ENCODE peak calls at places on chromosomes 3 and 15, in four cellular contexts. I, M, W and D are unnamed samples. For H3K4me1, the result is how much of the 10 kb centered on the place peaks cover.

GRCh38 chr3:48518069-48518468 is 14.1 kb upstream of the SHISA5 start:
- DNase-seq in I (no peak), M (no peak), W (no peak), D (no peak)

GRCh38 chr15:68382286-68383007 is 49.5 kb downstream of the ITGA11 start:
- DNase-seq in I (no peak), M (no peak), W (no peak), D (no peak)

GRCh38 chr15:67164811-67165652 is 89.4 kb downstream of the AAGAB start:
- DNase-seq in I (no peak), M (no peak), W (peak), D (no peak)

GRCh38 chr3:40044487-40044886 is 235.1 kb downstream of the MYRIP start:
- DNase-seq in I (no peak), M (no peak), W (no peak), D (no peak)

GRCh38 chr3:148309390-148310035 is 388.2 kb upstream of the AGTR1 start:
- DNase-seq in I (peak), M (no peak), W (no peak), D (peak)

GRCh38 chr3:119637679-119638525 is 22.5 kb downstream of the POPDC2 start:
- DNase-seq in I (no peak), M (no peak), W (no peak), D (no peak)

GRCh38 chr3:195001961-195002861 is 268.7 kb downstream of the XXYLT1 start:
- DNase-seq in I (peak), M (peak), W (peak), D (no peak)

GRCh38 chr3:147419062-147419701 is 10.0 kb downstream of the ZIC1 start:
- DNase-seq in I (no peak), M (no peak), W (no peak), D (no peak)

GRCh38 chr3:188326968-188327367 is 173.0 kb downstream of the LPP start:
- DNase-seq in I (no peak), M (no peak), W (no peak), D (no peak)

GRCh38 chr3:131705558-131706051 is 202.8 kb upstream of the MRPL3 start:
- DNase-seq in I (no peak), M (no peak), W (no peak), D (no peak)

GRCh38 chr3:12049675-12050074 is 45.5 kb downstream of the SYN2 start:
- DNase-seq in I (no peak), M (no peak), W (no peak), D (no peak)

GRCh38 chr15:74383695-74384565 is 16.5 kb upstream of the CYP11A1 start:
- DNase-seq in I (no peak), M (peak), W (no peak), D (no peak)

GRCh38 chr3:16455001-16455400 is 58.5 kb downstream of the RFTN1 start:
- DNase-seq in I (no peak), M (no peak), W (peak), D (no peak)

GRCh38 chr3:51675201-51675611 is 4.2 kb downstream of the TEX264 start:
- DNase-seq in I (no peak), M (no peak), W (peak), D (no peak)

GRCh38 chr3:183515968-183516851 is 39.3 kb downstream of the KLHL6 start:
- DNase-seq in I (no peak), M (peak), W (no peak), D (no peak)

GRCh38 chr3:54931182-54931581 is 3.3 kb upstream of the LRTM1 start:
- DNase-seq in I (no peak), M (no peak), W (no peak), D (no peak)

GRCh38 chr3:165903885-165904284 is 66.7 kb upstream of the BCHE start:
- DNase-seq in I (no peak), M (no peak), W (no peak), D (no peak)

GRCh38 chr3:178028933-178029332 is 507.3 kb upstream of the KCNMB2 start:
- DNase-seq in I (no peak), M (no peak), W (no peak), D (no peak)

GRCh38 chr15:59111267-59111666 is 6.3 kb downstream of the CCNB2 start:
- DNase-seq in I (no peak), M (no peak), W (no peak), D (no peak)

GRCh38 chr3:178703268-178703975 is 167.2 kb downstream of the KCNMB2 start:
- DNase-seq in I (no peak), M (no peak), W (no peak), D (no peak)

GRCh38 chr3:57199895-57200297 is at the start of gene HESX1:
- DNase-seq in I (no peak), M (no peak), W (no peak), D (peak)

GRCh38 chr15:57924536-57924935 is 141.0 kb downstream of the ALDH1A2 start:
- DNase-seq in I (no peak), M (no peak), W (no peak), D (no peak)

GRCh38 chr3:121998030-121998580 is 23.9 kb downstream of the ILDR1 start:
- DNase-seq in I (no peak), M (no peak), W (no peak), D (no peak)

GRCh38 chr15:41790756-41791546 is 16.7 kb downstream of the MAPKBP1 start:
- DNase-seq in I (peak), M (no peak), W (peak), D (no peak)

GRCh38 chr3:192901435-192901834 is 16.2 kb downstream of the MB21D2 start:
- DNase-seq in I (no peak), M (no peak), W (no peak), D (no peak)

GRCh38 chr15:66298803-66299251 is 5.5 kb downstream of the DIS3L start:
- DNase-seq in I (no peak), M (no peak), W (no peak), D (no peak)

GRCh38 chr3:69743975-69744374 is 4.7 kb downstream of the MITF start:
- DNase-seq in I (no peak), M (no peak), W (no peak), D (no peak)

GRCh38 chr3:69744507-69744906 is 5.2 kb downstream of the MITF start:
- DNase-seq in I (no peak), M (no peak), W (no peak), D (no peak)

GRCh38 chr3:69745503-69745902 is 6.2 kb downstream of the MITF start:
- DNase-seq in I (no peak), M (no peak), W (no peak), D (no peak)

GRCh38 chr3:69747511-69748248 is 8.4 kb downstream of the MITF start:
- DNase-seq in I (no peak), M (no peak), W (no peak), D (no peak)

DNA sequence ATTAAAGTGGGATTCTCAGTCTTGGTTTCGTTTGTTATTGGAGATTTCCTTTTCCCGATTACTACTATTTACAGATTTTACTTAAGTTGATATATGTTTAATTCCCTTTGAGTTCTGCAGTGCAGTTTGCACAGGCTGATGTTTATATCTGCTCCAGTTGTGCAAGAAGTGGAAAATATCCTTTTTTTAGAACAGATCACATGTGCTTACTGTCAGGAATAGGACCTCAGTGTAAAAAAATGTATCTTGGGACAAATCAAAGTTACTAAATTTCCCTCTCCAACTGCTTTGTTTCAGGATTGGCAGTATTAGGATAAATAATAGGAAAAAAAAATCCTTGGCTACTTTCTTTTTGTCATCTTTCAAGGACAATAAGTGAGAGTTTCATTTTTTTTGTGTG is 6.9 kb downstream of the MITF start:
- DNase-seq in I (no peak), M (no peak), W (no peak), D (no peak)
- H3K4me1 ChIP-seq in I (under half), M (under half), W (half or more), D (under half)

GRCh38 chr3:10437272-10437994 is 68.0 kb downstream of the ATP2B2 start:
- DNase-seq in I (no peak), M (peak), W (no peak), D (no peak)
- H3K27ac ChIP-seq in I (no peak), M (no peak), W (no peak), D (no peak)

GRCh38 chr3:135556184-135556583 is 409.3 kb upstream of the PPP2R3A start:
- DNase-seq in I (no peak), M (no peak), W (no peak), D (no peak)

GRCh38 chr3:135560847-135561246 is 404.7 kb upstream of the PPP2R3A start:
- DNase-seq in I (no peak), M (no peak), W (no peak), D (no peak)

GRCh38 chr3:135558906-135559305 is 406.6 kb upstream of the PPP2R3A start:
- DNase-seq in I (no peak), M (no peak), W (no peak), D (no peak)

GRCh38 chr3:135558150-135558549 is 407.4 kb upstream of the PPP2R3A start:
- DNase-seq in I (no peak), M (no peak), W (no peak), D (no peak)

DNA sequence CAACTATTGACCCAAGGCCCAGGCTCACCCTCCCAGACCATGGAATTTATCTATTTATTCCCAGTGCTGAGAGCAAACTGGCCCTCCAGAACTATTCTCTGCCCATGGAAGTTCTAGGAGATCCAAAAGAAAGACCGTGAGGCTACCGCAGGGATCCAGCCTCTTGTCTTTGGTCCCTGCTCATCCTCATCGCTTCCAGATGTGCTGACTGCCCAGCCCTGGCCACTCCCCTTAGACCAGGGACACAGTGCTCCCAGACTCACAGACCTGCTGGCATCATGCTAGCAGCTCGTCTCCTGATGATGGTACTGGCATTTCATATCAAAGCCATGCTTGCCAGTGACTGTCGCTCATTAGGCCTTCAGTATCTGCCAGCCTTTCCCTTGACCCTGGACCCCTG is 405.7 kb upstream of the PPP2R3A start:
- DNase-seq in I (no peak), M (no peak), W (no peak), D (no peak)
- H3K4me1 ChIP-seq in I (under half), M (under half), W (under half), D (under half)

GRCh38 chr3:10317961-10318350 is 3.0 kb downstream of the SEC13 start:
- DNase-seq in I (no peak), M (no peak), W (no peak), D (no peak)

GRCh38 chr3:10321630-10322354 is 880 bp upstream of the SEC13 start:
- DNase-seq in I (no peak), M (no peak), W (no peak), D (no peak)

GRCh38 chr3:10320320-10320677 is 613 bp downstream of the SEC13 start:
- DNase-seq in I (no peak), M (no peak), W (no peak), D (no peak)

GRCh38 chr3:10319251-10319650 is 1.7 kb downstream of the SEC13 start:
- DNase-seq in I (no peak), M (no peak), W (no peak), D (no peak)

DNA sequence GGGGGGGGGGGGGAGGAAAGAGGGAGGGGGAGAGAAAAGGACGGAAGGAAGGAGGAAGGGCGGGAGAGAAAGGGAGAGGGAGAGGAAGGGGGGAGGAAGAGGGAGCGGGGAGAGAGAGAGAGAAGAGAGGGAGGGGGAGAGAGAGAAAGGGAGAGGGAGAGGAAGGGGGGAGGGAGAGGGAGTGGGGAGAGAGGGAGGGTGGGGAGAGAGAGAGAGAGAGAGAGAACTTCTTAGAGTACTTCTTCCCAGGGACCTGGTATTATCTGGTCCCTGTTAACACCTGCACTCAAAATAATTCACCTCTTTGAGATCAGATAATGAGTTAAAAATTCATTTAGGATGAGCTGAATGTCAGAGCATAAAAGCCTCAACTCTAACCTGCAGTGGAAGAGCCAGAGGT is 1.1 kb downstream of the SEC13 start:
- DNase-seq in I (no peak), M (no peak), W (no peak), D (no peak)
- H3K27ac ChIP-seq in I (peak), M (no peak), W (peak), D (no peak)

DNA sequence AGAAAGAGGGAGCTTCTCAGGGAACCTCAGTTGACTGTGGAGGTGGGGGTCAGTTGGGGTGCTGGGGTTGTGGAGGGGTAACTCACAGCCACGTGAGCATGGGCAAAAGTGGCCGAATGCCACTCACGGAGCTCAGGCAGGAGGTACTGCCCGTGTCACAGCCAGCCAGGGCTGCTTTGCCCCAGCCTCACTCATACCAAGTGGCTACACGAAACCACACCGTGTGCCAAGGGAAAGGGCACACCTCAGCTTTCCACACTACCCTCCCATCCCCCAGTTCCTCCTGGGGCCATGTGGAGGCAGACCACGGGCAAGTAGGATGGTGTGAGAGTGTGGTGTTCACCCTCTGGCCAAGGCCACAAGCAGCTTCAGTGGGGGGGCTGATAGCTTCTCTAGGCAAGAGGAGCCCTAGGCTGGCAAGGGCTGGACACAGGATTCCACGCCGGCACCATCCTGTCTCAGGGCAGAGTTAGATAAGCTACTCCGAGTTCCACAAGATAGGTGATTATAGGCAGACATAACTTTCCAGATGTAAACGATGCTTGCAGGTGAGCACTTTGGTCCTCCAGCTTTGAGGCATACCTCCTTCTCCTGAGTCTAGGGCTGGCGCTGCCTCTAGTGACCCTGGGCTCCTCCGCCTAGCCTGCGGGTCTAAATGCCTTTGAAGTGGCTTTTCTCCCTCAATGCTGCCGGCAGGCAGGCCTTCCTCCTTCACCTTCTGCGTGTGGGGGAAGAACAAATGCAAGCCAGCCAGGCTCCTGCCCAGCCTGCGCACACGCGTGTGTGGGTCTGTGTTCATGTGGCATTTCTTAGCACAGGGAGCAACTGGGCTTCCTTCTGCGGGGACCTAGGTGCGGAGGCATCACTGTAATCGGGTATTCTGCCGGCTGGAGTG is 25.0 kb downstream of the RGMA start:
- DNase-seq in I (no peak), M (no peak), W (no peak), D (no peak)
- H3K4me1 ChIP-seq in I (under half), M (under half), W (half or more), D (under half)

DNA sequence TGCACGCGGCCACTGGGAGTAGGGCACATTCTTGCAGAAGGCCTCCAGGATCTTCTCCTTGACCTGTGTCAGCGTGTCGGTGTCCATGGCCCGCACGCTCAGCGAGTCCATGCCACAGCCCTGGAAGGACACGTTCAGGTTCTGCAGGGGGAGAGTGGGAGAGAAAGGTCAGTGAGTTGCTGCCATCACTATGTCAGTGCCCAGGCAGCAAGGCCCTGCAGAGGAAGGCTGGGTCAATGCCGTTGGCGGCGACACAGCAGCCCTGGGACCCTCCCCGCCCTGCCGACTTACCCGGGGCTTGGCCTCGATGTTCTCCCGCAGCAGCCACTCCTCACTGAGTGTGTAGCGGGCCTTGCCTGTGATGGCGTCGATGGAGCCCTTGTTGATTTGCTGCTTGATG is 19.8 kb downstream of the H1-8 start:
- DNase-seq in I (no peak), M (no peak), W (no peak), D (no peak)
- H3K27ac ChIP-seq in I (no peak), M (no peak), W (peak), D (no peak)

DNA sequence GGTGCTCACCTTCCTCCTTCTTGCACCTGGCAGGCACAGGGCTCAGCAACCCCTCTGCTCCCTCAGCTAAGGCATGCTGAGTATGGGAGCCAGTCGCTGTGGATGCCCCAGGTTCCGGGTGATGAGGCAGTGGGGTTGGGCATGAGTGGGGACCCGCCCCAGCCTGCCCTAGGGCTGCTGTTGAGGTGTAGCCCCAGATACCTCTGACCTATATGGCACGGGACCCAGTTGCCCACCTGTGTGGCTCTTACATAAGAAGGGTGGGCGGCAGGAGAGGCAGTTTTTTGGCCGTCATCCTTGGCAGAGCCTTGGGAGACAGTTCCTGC is 21.0 kb downstream of the ACSBG1 start:
- DNase-seq in I (no peak), M (no peak), W (no peak), D (no peak)
- H3K4me1 ChIP-seq in I (under half), M (under half), W (under half), D (under half)

GRCh38 chr3:99767341-99767740 is 50.3 kb upstream of the CMSS1 start:
- DNase-seq in I (no peak), M (no peak), W (no peak), D (no peak)

GRCh38 chr3:99764377-99764776 is 53.3 kb upstream of the CMSS1 start:
- DNase-seq in I (no peak), M (no peak), W (no peak), D (no peak)

GRCh38 chr3:99762901-99763300 is 54.8 kb upstream of the CMSS1 start:
- DNase-seq in I (no peak), M (no peak), W (no peak), D (no peak)

GRCh38 chr3:99768126-99768525 is 49.5 kb upstream of the CMSS1 start:
- DNase-seq in I (no peak), M (no peak), W (no peak), D (no peak)

DNA sequence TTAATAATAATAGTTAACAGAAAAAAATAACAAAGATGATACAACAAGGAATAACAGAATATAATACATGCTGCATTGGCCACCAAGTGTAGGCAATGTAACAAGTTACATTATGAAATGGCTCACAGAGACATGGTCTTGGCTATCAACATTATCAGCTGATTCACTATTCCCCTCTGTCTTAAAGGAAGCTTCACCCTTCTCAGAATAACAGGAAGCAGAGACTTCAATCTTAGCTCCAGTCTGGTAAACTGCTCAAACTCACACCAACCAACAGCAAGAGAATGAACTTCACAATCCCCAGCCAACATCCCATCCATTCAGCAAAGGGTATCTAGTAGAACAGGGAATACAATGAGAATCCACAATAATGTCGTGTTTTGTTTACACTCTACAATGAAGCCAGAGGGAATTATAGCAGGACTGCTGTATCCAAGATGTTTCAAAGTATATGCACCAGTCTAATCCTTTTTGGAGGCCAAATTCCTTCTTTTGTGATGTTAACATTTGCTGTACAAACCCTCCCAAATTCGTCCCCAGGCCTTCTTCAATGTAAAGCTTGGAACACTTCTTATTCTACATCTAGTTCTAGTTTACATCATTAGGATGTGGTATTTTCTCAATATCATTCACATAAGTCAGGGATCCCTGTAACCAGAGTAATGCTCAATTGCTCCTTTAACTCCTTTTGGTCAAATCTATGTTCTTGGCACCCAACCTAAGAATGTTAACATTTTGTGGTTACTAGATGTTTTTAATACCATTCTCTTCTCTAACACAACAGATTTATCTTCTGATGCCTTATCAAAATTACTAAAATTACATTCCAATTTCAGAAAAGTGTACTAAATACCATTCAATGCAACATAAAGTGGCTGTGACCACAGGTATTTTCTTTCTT is 52.4 kb upstream of the CMSS1 start:
- DNase-seq in I (no peak), M (no peak), W (no peak), D (no peak)
- H3K27ac ChIP-seq in I (no peak), M (no peak), W (no peak), D (no peak)